ENCODE peak calls at places on chromosome 5, in four cellular contexts. L is fibroblast of lung, B is mammary epithelial cell, Q is HCT116. Y is an unnamed sample.

GRCh38 chr5:95281211-95281610 is 3.7 kb downstream of the MCTP1 start:
- DNase-seq in L (peak), B (peak), Q (peak), Y (no peak)

GRCh38 chr5:154648706-154649105 is 106.5 kb upstream of the LARP1 start:
- DNase-seq in L (no peak), B (no peak), Q (no peak), Y (no peak)

GRCh38 chr5:154753792-154754191 is 1.4 kb upstream of the LARP1 start:
- DNase-seq in L (peak), B (no peak), Q (no peak), Y (no peak)

GRCh38 chr5:137491121-137491520 is 8.0 kb downstream of the SPOCK1 start:
- DNase-seq in L (peak), B (peak), Q (no peak), Y (no peak)

GRCh38 chr5:132419517-132420468 is 50.3 kb downstream of the SLC22A5 start:
- DNase-seq in L (peak), B (peak), Q (peak), Y (no peak)

GRCh38 chr5:151041577-151042268 is 21.3 kb downstream of the GPX3 start:
- DNase-seq in L (no peak), B (peak), Q (no peak), Y (no peak)

GRCh38 chr5:151651997-151652645 is 34.6 kb downstream of the SPARC start:
- DNase-seq in L (peak), B (peak), Q (peak), Y (peak)

GRCh38 chr5:148090200-148090599 is 26.4 kb downstream of the SPINK5 start:
- DNase-seq in L (no peak), B (no peak), Q (no peak), Y (no peak)

GRCh38 chr5:80704221-80704620 is 49.4 kb upstream of the DHFR start:
- DNase-seq in L (no peak), B (no peak), Q (no peak), Y (no peak)

GRCh38 chr5:120994112-120994511 is 530.0 kb downstream of the PRR16 start:
- DNase-seq in L (no peak), B (no peak), Q (no peak), Y (no peak)

GRCh38 chr5:169778622-169779596 is 141.8 kb downstream of the DOCK2 start:
- DNase-seq in L (no peak), B (no peak), Q (no peak), Y (no peak)

GRCh38 chr5:168699002-168699401 is 119.8 kb upstream of the PANK3 start:
- DNase-seq in L (peak), B (no peak), Q (no peak), Y (no peak)

GRCh38 chr5:26009742-26010141 is 1028.6 kb downstream of the CDH9 start:
- DNase-seq in L (no peak), B (no peak), Q (no peak), Y (no peak)

GRCh38 chr5:138926257-138926656 is 51.1 kb upstream of the LRRTM2 start:
- DNase-seq in L (no peak), B (no peak), Q (no peak), Y (no peak)

GRCh38 chr5:51387854-51388320 is 4.6 kb downstream of the ISL1 start:
- DNase-seq in L (no peak), B (no peak), Q (no peak), Y (no peak)

GRCh38 chr5:115898656-115899055 is 56.9 kb downstream of the AP3S1 start:
- DNase-seq in L (peak), B (no peak), Q (no peak), Y (no peak)

GRCh38 chr5:128241071-128241695 is 157.6 kb downstream of the SLC12A2 start:
- DNase-seq in L (peak), B (no peak), Q (no peak), Y (no peak)

GRCh38 chr5:33148076-33148501 is 292.7 kb upstream of the TARS1 start:
- DNase-seq in L (peak), B (peak), Q (no peak), Y (peak)

GRCh38 chr5:113495402-113495801 is 7.1 kb upstream of the MCC start:
- DNase-seq in L (peak), B (peak), Q (no peak), Y (no peak)

GRCh38 chr5:134133995-134134541 is 19.6 kb downstream of the TCF7 start:
- DNase-seq in L (no peak), B (no peak), Q (no peak), Y (no peak)

GRCh38 chr5:125011982-125012381 is 265.5 kb upstream of the ZNF608 start:
- DNase-seq in L (no peak), B (no peak), Q (no peak), Y (no peak)

GRCh38 chr5:56525117-56525516 is 290.2 kb upstream of the MAP3K1 start:
- DNase-seq in L (peak), B (peak), Q (no peak), Y (no peak)

GRCh38 chr5:146340260-146341081 is 1.8 kb downstream of the POU4F3 start:
- DNase-seq in L (peak), B (peak), Q (no peak), Y (peak)

GRCh38 chr5:135323701-135324132 is 75.3 kb downstream of the MACROH2A1 start:
- DNase-seq in L (no peak), B (no peak), Q (no peak), Y (no peak)

GRCh38 chr5:124812771-124813358 is 66.4 kb upstream of the ZNF608 start:
- DNase-seq in L (no peak), B (no peak), Q (no peak), Y (no peak)

GRCh38 chr5:32443145-32443540 is 1.4 kb downstream of the ZFR start:
- DNase-seq in L (peak), B (peak), Q (no peak), Y (no peak)

GRCh38 chr5:176490291-176490690 is 42.1 kb downstream of the FAF2 start:
- DNase-seq in L (no peak), B (no peak), Q (no peak), Y (no peak)

GRCh38 chr5:968953-969352 is 39.6 kb upstream of the NKD2 start:
- DNase-seq in L (no peak), B (no peak), Q (no peak), Y (no peak)

GRCh38 chr5:159642379-159642778 is 273.9 kb upstream of the ADRA1B start:
- DNase-seq in L (no peak), B (no peak), Q (no peak), Y (no peak)

GRCh38 chr5:133797167-133797566 is 171.3 kb downstream of the C5orf15 start:
- DNase-seq in L (peak), B (no peak), Q (no peak), Y (no peak)

GRCh38 chr5:96335873-96336272 is 97.2 kb downstream of the PCSK1 start:
- DNase-seq in L (peak), B (peak), Q (no peak), Y (no peak)

GRCh38 chr5:143311428-143311827 is 92.1 kb downstream of the NR3C1 start:
- DNase-seq in L (peak), B (peak), Q (no peak), Y (peak)

GRCh38 chr5:149448831-149449714 is 70.0 kb upstream of the IL17B start:
- DNase-seq in L (no peak), B (no peak), Q (no peak), Y (no peak)

GRCh38 chr5:94403483-94403882 is 214.9 kb downstream of the KIAA0825 start:
- DNase-seq in L (no peak), B (no peak), Q (no peak), Y (no peak)

GRCh38 chr5:137730331-137730730 is 5.6 kb downstream of the KLHL3 start:
- DNase-seq in L (peak), B (peak), Q (no peak), Y (no peak)

GRCh38 chr5:11390369-11390768 is 513.9 kb downstream of the CTNND2 start:
- DNase-seq in L (peak), B (no peak), Q (no peak), Y (no peak)

DNA sequence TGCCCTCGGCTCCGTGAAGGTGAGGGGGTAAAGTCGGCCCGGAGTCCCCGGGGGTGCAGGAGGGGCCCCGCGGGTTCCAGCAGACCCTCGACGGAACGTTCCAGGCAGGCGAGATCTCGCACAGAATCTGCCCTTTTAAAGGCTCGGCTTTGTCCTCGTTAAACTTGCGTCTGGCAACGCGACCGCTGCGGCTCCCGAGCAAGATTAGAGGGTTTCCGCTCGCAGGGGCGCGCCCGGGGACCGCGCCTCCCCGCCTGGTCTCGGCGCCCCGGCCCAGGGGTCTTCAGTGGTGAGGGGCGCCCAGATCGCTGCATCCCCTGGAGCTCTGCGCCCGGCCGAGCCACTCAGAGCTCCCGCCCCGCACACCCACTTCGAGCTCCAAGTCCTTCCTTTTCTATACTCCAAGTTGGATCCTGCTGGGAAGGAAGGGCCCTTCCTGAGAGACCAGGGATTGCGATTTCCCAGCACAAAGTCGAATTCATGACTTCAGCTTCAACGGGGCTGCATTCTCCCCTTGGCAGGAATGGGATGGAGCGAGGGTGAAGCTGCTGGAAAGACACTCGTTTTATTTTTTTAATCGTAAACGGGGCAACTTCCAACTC is 11.4 kb downstream of the PROP1 start:
- DNase-seq in L (peak), B (no peak), Q (no peak), Y (no peak)
- TF ChIP-seq EZH2 in L (peak), B (no peak), Q (no peak), Y (peak)

GRCh38 chr5:76819851-76820280 is 1.0 kb downstream of the F2RL1 start:
- DNase-seq in L (peak), B (no peak), Q (no peak), Y (no peak)
- TF ChIP-seq EZH2 in L (no peak), B (no peak), Q (no peak), Y (no peak)

GRCh38 chr5:91179018-91179417 is 204.1 kb downstream of the ARRDC3 start:
- DNase-seq in L (peak), B (no peak), Q (no peak), Y (no peak)
- TF ChIP-seq EZH2 in L (no peak), B (no peak), Q (no peak), Y (no peak)

GRCh38 chr5:68368280-68368679 is 152.7 kb downstream of the PIK3R1 start:
- DNase-seq in L (peak), B (peak), Q (no peak), Y (no peak)
- TF ChIP-seq EZH2 in L (no peak), B (no peak), Q (no peak), Y (no peak)

GRCh38 chr5:181028032-181028819 is 11.8 kb upstream of the BTNL9 start:
- DNase-seq in L (no peak), B (no peak), Q (peak), Y (no peak)
- TF ChIP-seq EZH2 in L (no peak), B (no peak), Q (no peak), Y (no peak)